ENCODE peak calls at places on chromosome 22, in six cellular contexts. I, P, B, L, Z and O are unnamed samples.
A peak's percentile ranks its signal among the peaks of the same experiment; 100 is the strongest.

GRCh38 chr22:38715176-38715764 is 9.5 kb downstream of the GTPBP1 start:
- DNase-seq in L (no peak), Z (no peak), P (no peak), B (no peak), I (no peak), O (peak; percentile 54)

GRCh38 chr22:17159504-17159951 is 451 bp upstream of the HDHD5 start:
- DNase-seq in Z (peak; percentile 25), I (peak; percentile 87), P (peak; percentile 63), L (peak; percentile 15), B (no peak), O (peak; percentile 58)

GRCh38 chr22:17804331-17805080 is 30.2 kb upstream of the BID start:
- DNase-seq in P (no peak), B (no peak), Z (no peak), L (no peak), I (no peak), O (no peak)

GRCh38 chr22:42277988-42278776 is 7.7 kb upstream of the TCF20 start:
- DNase-seq in Z (no peak), I (no peak), B (no peak), L (no peak), P (peak; percentile 85), O (no peak)

GRCh38 chr22:46547179-46547882 is 9.9 kb upstream of the CELSR1 start:
- DNase-seq in B (peak; percentile 63), L (peak; percentile 44), P (no peak), Z (no peak), I (no peak), O (peak; percentile 85)

GRCh38 chr22:46681010-46681409 is 57.0 kb downstream of the CERK start:
- DNase-seq in I (no peak), B (no peak), P (no peak), L (no peak), Z (no peak), O (no peak)

GRCh38 chr22:25120761-25121212 is 78.9 kb upstream of the CRYBB3 start:
- DNase-seq in L (no peak), P (no peak), B (peak; percentile 72), Z (no peak), I (no peak), O (no peak)

GRCh38 chr22:22553735-22554134 is 5.3 kb downstream of the PRAME start:
- DNase-seq in I (no peak), Z (no peak), P (no peak), L (no peak), B (no peak), O (no peak)

GRCh38 chr22:29157759-29158535 is 47.7 kb upstream of the EMID1 start:
- DNase-seq in Z (no peak), L (no peak), I (no peak), B (no peak), P (no peak), O (no peak)

GRCh38 chr22:32204856-32205722 is at the start of gene RFPL2:
- DNase-seq in P (peak; percentile 70), L (no peak), Z (peak; percentile 82), I (peak; percentile 92), B (peak; percentile 69), O (no peak)

GRCh38 chr22:32203181-32204105 is 1.4 kb downstream of the RFPL2 start:
- DNase-seq in B (no peak), P (no peak), I (no peak), Z (no peak), L (no peak), O (no peak)

GRCh38 chr22:44097263-44098020 is 73.3 kb downstream of the PARVB start:
- DNase-seq in B (peak; percentile 26), L (no peak), P (no peak), Z (no peak), I (no peak), O (peak; percentile 60)